ENCODE peak calls at places on chromosomes 5 and 9, in six cellular contexts. I, G, S, Q, U and K are unnamed samples. For H3K4me1 and H3K9me3, the result is how much of the 10 kb centered on the place peaks cover.

GRCh38 chr9:107312651-107313050 is 29.6 kb downstream of the RAD23B start:
- DNase-seq in S (peak), Q (peak), G (no peak), I (no peak), U (no peak), K (no peak)

GRCh38 chr5:1257841-1258240 is 32.7 kb downstream of the SLC6A18 start:
- DNase-seq in G (no peak), Q (no peak), U (no peak), I (no peak), S (peak), K (no peak)

GRCh38 chr5:157280927-157281326 is 15.0 kb downstream of the CYFIP2 start:
- DNase-seq in G (peak), Q (peak), S (no peak), I (no peak), U (no peak), K (no peak)

GRCh38 chr5:52531105-52531504 is 256.6 kb upstream of the ITGA1 start:
- DNase-seq in S (no peak), U (no peak), G (no peak), I (no peak), Q (no peak), K (no peak)

GRCh38 chr5:7714697-7715096 is 136.2 kb downstream of the CFAP90 start:
- DNase-seq in Q (no peak), I (no peak), S (no peak), G (no peak), U (no peak), K (no peak)

GRCh38 chr5:3007577-3007976 is 256.1 kb upstream of the IRX2 start:
- DNase-seq in U (no peak), S (no peak), Q (no peak), I (no peak), G (no peak), K (no peak)

GRCh38 chr5:68374770-68375518 is 159.4 kb downstream of the PIK3R1 start:
- DNase-seq in S (no peak), G (no peak), I (no peak), Q (no peak), U (no peak), K (no peak)

GRCh38 chr5:126450895-126451294 is 27.7 kb downstream of the GRAMD2B start:
- DNase-seq in I (no peak), S (no peak), Q (no peak), U (no peak), G (no peak), K (no peak)

GRCh38 chr5:169626779-169627178 is 10.3 kb upstream of the DOCK2 start:
- DNase-seq in I (no peak), U (no peak), S (no peak), Q (peak), G (peak), K (no peak)

GRCh38 chr5:23820764-23821471 is 313.5 kb downstream of the PRDM9 start:
- DNase-seq in G (no peak), S (no peak), I (no peak), Q (peak), U (peak), K (no peak)

GRCh38 chr9:134178394-134178780 is 14.0 kb upstream of the RNU6ATAC start:
- DNase-seq in U (no peak), S (no peak), Q (no peak), I (no peak), G (no peak), K (no peak)

GRCh38 chr5:14268738-14269137 is 125.6 kb downstream of the TRIO start:
- DNase-seq in S (no peak), U (no peak), G (peak), Q (peak), I (peak), K (no peak)

GRCh38 chr9:95057121-95057520 is 260.4 kb downstream of the FANCC start:
- DNase-seq in U (peak), G (peak), I (no peak), S (no peak), Q (peak), K (no peak)

GRCh38 chr5:171794470-171794869 is 8.9 kb downstream of the SMIM23 start:
- DNase-seq in G (no peak), U (no peak), I (no peak), Q (no peak), S (no peak), K (no peak)

GRCh38 chr5:170846416-170846815 is 15.4 kb upstream of the RANBP17 start:
- DNase-seq in I (no peak), U (no peak), Q (no peak), G (no peak), S (no peak), K (no peak)

GRCh38 chr9:7324031-7324654 is 475.4 kb downstream of the DMAC1 start:
- DNase-seq in S (no peak), I (no peak), G (no peak), U (no peak), Q (peak), K (no peak)

GRCh38 chr5:61991861-61992260 is 314.1 kb upstream of the KIF2A start:
- DNase-seq in U (no peak), S (no peak), G (no peak), I (no peak), Q (no peak), K (no peak)
- H3K4me1 ChIP-seq in U (under half), S (under half), G (under half), I (under half), Q (under half), K (under half)

DNA sequence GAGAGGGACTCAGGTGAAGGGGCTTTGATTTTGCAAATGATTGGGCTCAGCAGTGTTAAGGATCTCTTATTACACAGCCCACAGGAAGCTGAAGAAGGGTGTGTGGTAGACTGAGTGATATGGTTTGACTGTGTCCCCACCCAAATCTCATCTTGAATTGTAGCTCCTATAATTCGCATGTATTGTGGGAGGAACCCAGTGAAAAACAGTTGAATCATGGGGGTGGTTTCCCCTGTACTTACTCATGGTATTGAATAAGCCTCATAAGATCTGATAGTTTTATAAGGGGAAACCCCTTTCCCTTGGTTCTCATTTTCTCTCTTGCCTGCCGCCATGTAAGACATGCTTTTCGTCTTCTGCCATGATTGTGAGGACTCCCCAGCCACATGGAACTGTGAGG is 132.5 kb upstream of the FBXL7 start:
- DNase-seq in S (no peak), I (no peak), G (peak), Q (no peak), U (no peak), K (no peak)
- TF ChIP-seq CTCF in S (no peak), I (no peak), G (no peak), Q (no peak), U (no peak), K (no peak)

DNA sequence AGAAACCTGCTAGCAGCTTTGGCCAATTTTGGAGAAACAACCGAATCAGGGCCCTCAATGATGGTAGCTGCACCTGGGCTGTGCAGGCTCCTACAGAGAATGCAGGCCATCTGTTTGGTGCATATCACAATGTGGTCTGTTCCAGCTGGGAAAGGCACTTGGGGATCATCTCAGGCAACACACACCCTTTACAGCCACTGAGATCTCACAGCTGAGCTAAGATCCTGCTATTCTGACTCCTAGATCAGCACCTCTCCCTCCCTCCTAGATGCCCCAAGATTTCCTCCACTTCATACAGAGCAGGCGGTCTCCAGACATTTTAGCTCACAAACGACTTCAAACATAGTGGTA is 100.7 kb downstream of the SH3TC2 start:
- DNase-seq in S (no peak), G (no peak), Q (peak), U (no peak), I (no peak), K (no peak)
- H3K9me3 ChIP-seq in S (under half), G (under half), Q (under half), U (under half), I (under half), K (under half)

GRCh38 chr9:93131599-93132286 is 2.3 kb downstream of the NINJ1 start:
- DNase-seq in Q (no peak), U (no peak), G (no peak), S (peak), I (no peak), K (no peak)
- H3K4me1 ChIP-seq in Q (under half), U (under half), G (half or more), S (half or more), I (half or more), K (half or more)

GRCh38 chr5:53871050-53871449 is 310.6 kb downstream of the NDUFS4 start:
- DNase-seq in I (no peak), S (no peak), G (peak), Q (no peak), U (no peak), K (no peak)
- TF ChIP-seq CTCF in I (no peak), S (no peak), G (no peak), Q (peak), U (no peak), K (no peak)

DNA sequence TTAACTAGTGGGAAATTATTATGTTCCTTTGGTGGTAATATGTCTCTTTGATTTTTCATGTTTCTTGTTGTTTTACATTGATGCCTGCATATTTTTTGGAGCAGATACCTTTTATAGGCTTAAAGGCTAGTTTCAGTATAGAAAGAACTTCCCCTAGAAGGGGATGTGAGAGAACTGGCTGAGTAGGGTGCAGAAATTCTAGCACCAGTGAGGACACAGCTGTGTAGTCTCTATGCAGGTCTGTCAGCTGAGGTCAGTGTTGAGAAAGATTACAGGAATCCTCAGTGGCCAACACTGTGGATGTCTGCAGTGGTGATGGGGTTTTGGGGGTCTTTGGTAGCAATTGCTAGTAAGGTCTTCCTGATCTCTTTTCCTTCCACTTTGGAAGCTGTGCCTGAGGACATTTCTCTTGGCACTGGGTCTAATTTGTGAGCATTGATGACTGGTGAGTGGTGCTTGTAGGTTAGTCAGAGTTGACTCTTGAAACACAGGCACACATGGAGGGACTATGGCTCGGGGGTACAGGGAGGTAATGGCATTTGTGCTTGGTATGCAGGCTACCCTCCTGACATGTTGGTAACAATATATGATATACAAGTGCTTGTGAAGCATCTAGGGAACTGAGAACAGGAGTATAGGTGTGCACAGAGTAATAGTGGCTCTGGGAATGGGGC is 221.4 kb downstream of the SPATA31D1 start:
- DNase-seq in I (no peak), Q (peak), G (no peak), S (no peak), U (no peak), K (no peak)
- H3K9me3 ChIP-seq in I (under half), Q (under half), G (under half), S (under half), U (under half), K (under half)

DNA sequence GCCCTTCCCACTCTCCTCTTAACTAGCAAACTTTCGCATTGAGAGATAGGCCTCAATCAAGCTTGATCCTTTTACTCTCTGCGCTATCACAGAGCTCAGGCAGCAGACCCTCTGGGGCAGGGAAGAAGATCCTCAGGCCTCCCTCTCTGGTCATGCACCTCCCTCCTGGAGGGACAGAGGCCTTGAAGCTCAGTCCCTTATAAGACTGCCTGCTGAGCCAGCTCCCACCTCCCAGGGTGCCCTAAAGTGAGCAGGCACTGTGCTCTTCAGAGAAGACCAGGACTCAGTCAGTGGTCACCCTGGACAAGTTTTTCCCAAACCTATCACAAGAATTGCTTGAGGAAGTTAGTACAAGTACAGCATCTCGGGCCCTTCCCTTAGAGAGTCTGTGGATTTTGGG is 29.9 kb downstream of the B4GALT1 start:
- DNase-seq in Q (no peak), S (no peak), G (no peak), I (no peak), U (no peak), K (no peak)
- H3K4me1 ChIP-seq in Q (under half), S (half or more), G (under half), I (under half), U (under half), K (half or more)

DNA sequence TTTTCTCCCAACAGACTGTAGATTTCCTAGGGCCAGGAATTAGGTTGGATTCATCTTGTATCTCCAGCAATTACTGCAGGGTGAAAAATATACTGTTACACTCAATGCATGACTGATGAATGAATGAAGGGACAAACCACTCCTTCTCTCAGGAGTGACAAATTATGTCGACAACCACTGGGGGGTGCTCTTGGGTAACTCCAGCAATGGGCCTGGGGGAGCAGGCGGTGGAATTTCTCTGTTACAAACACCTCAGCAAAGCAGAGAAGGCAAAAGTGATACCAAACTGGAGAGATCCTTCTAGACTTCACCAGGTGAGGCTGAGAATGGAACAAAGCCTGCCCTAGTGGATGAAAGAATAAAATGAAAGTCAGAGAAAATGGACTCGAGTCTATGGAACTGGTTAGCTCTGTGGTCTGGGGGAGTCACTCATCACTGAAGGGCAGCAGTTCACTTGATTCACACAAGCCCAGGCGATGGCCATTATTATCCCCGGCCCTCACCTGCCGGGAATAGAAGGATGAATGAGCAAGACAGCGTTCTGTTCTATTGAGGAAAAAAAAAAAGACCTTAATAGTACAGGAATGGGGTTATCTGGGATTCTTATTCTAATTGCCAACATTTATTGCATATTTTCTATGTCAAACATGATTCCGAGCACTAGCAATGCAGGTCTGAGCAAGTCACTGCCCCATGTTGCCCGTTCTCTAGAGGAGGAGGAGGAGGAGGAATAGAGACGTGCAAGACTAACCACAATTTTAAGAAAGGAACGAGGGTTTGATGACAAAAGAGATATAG is 341.1 kb downstream of the ASTN2 start:
- DNase-seq in S (no peak), I (peak), U (no peak), Q (no peak), G (no peak), K (no peak)
- TF ChIP-seq CTCF in S (no peak), I (peak), U (no peak), Q (peak), G (no peak), K (no peak)

GRCh38 chr9:40927851-40928802 is 200.4 kb downstream of the FOXD4L6 start:
- DNase-seq in G (no peak), S (no peak), Q (no peak), I (no peak), U (no peak), K (no peak)

GRCh38 chr9:40925149-40925548 is 203.3 kb downstream of the FOXD4L6 start:
- DNase-seq in G (no peak), I (no peak), S (no peak), Q (no peak), U (no peak), K (no peak)

GRCh38 chr9:40927260-40927631 is 201.2 kb downstream of the FOXD4L6 start:
- DNase-seq in Q (no peak), G (no peak), S (no peak), U (no peak), I (no peak), K (no peak)

GRCh38 chr9:40928803-40929487 is 199.5 kb downstream of the FOXD4L6 start:
- DNase-seq in U (no peak), G (no peak), I (no peak), Q (no peak), S (no peak), K (no peak)

DNA sequence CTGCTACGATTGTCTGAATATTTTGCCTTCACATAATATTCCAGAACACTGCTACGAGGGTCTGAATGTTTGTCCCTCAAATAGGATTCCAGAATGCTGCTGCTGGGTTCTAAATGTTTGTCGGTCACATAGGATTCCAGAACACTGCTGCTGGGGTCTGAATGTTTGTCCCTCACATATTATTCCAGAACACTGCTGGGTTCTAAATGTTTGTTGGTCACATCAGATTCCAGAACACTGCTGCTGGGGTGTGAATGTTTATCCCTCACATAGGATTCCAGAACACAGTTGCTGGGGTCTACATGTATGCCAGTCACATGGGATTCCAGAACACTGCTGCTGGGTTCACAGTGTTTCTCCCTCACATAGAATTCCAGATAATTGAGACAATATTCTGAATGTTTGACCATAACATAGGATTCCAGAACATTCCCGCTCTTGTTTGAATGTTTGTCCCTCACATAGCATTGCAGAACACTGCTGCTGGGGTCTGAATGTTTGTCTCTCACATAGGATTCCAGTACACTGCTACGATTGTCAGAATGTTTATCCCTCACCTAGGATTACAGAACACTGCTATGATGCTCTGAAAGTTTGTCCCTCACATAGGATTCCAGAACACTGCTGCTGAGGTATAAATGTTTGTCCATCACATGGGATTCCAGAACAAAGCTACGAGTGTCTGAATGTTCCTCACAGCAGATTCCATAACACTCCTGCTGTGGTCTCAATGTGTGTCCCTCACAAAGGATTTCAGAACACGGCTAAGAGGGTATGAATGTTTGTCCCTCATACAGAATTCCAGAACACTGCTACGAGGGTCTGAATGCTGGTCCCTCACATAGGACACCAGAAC is 201.8 kb downstream of the FOXD4L6 start:
- DNase-seq in I (no peak), U (no peak), Q (no peak), S (no peak), G (no peak), K (no peak)
- H3K9me3 ChIP-seq in I (under half), U (half or more), Q (half or more), S (half or more), G (under half), K (under half)